ENCODE peak calls at places on chromosomes 4 and X, in nine cellular contexts. One of them, this sample, is unnamed.

GRCh38 chr4:22356996-22357596 is 158.8 kb downstream of the ADGRA3 start:
- DNase-seq in brain microvascular endothelial cell: peak; percentile 9
- DNase-seq in hepatocyte: peak; percentile 30
- DNase-seq in IMR-90: peak; percentile 32
- DNase-seq in tibial artery: no peak
- DNase-seq in lower leg skin: no peak
- DNase-seq in ovary: no peak
- DNase-seq in astrocyte of the spinal cord: peak; percentile 37
- DNase-seq in fibroblast of mammary gland: peak; percentile 61
- DNase-seq in this sample: peak; percentile 28

GRCh38 chr4:101304916-101305315 is 42.4 kb downstream of the PPP3CA start:
- DNase-seq in brain microvascular endothelial cell: peak; percentile 66
- DNase-seq in hepatocyte: no peak
- DNase-seq in IMR-90: peak; percentile 63
- DNase-seq in tibial artery: no peak
- DNase-seq in lower leg skin: no peak
- DNase-seq in ovary: no peak
- DNase-seq in astrocyte of the spinal cord: peak; percentile 71
- DNase-seq in fibroblast of mammary gland: no peak
- DNase-seq in this sample: no peak

GRCh38 chrX:139332441-139332840 is 198.1 kb upstream of the F9 start:
- DNase-seq in brain microvascular endothelial cell: no peak
- DNase-seq in hepatocyte: no peak
- DNase-seq in IMR-90: no peak
- DNase-seq in tibial artery: no peak
- DNase-seq in lower leg skin: no peak
- DNase-seq in ovary: no peak
- DNase-seq in astrocyte of the spinal cord: no peak
- DNase-seq in fibroblast of mammary gland: no peak
- DNase-seq in this sample: peak; percentile 13

GRCh38 chrX:150361070-150361776 is 1.9 kb upstream of the MAMLD1 start:
- DNase-seq in brain microvascular endothelial cell: no peak
- DNase-seq in hepatocyte: peak; percentile 40
- DNase-seq in IMR-90: peak; percentile 26
- DNase-seq in tibial artery: no peak
- DNase-seq in lower leg skin: no peak
- DNase-seq in ovary: peak; percentile 41
- DNase-seq in astrocyte of the spinal cord: no peak
- DNase-seq in fibroblast of mammary gland: no peak
- DNase-seq in this sample: peak; percentile 14

GRCh38 chr4:153589703-153590595 is 94.1 kb upstream of the TLR2 start:
- DNase-seq in brain microvascular endothelial cell: no peak
- DNase-seq in hepatocyte: no peak
- DNase-seq in IMR-90: no peak
- DNase-seq in tibial artery: no peak
- DNase-seq in lower leg skin: no peak
- DNase-seq in ovary: no peak
- DNase-seq in astrocyte of the spinal cord: no peak
- DNase-seq in fibroblast of mammary gland: no peak
- DNase-seq in this sample: no peak

GRCh38 chr4:103171006-103171405 is 27.1 kb downstream of the CENPE start:
- DNase-seq in brain microvascular endothelial cell: no peak
- DNase-seq in hepatocyte: no peak
- DNase-seq in IMR-90: no peak
- DNase-seq in tibial artery: no peak
- DNase-seq in lower leg skin: no peak
- DNase-seq in ovary: no peak
- DNase-seq in astrocyte of the spinal cord: no peak
- DNase-seq in fibroblast of mammary gland: no peak
- DNase-seq in this sample: no peak

GRCh38 chrX:130260316-130260715 is 8.4 kb downstream of the ZNF280C start:
- DNase-seq in brain microvascular endothelial cell: no peak
- DNase-seq in hepatocyte: no peak
- DNase-seq in IMR-90: peak; percentile 58
- DNase-seq in tibial artery: no peak
- DNase-seq in lower leg skin: no peak
- DNase-seq in ovary: no peak
- DNase-seq in astrocyte of the spinal cord: no peak
- DNase-seq in fibroblast of mammary gland: peak; percentile 79
- DNase-seq in this sample: no peak

GRCh38 chr4:105989411-105990242 is 94.4 kb downstream of the NPNT start:
- DNase-seq in brain microvascular endothelial cell: no peak
- DNase-seq in hepatocyte: no peak
- DNase-seq in IMR-90: no peak
- DNase-seq in tibial artery: no peak
- DNase-seq in lower leg skin: no peak
- DNase-seq in ovary: no peak
- DNase-seq in astrocyte of the spinal cord: no peak
- DNase-seq in fibroblast of mammary gland: no peak
- DNase-seq in this sample: no peak

GRCh38 chrX:52368368-52369055 is at the start of gene XAGE2:
- DNase-seq in brain microvascular endothelial cell: no peak
- DNase-seq in hepatocyte: no peak
- DNase-seq in IMR-90: no peak
- DNase-seq in tibial artery: no peak
- DNase-seq in lower leg skin: no peak
- DNase-seq in ovary: no peak
- DNase-seq in astrocyte of the spinal cord: no peak
- DNase-seq in fibroblast of mammary gland: no peak
- DNase-seq in this sample: no peak

GRCh38 chrX:52359614-52360232 is 9.1 kb upstream of the XAGE2 start:
- DNase-seq in brain microvascular endothelial cell: no peak
- DNase-seq in hepatocyte: peak; percentile 15
- DNase-seq in IMR-90: no peak
- DNase-seq in tibial artery: peak; percentile 20
- DNase-seq in lower leg skin: no peak
- DNase-seq in ovary: no peak
- DNase-seq in astrocyte of the spinal cord: no peak
- DNase-seq in fibroblast of mammary gland: peak; percentile 65
- DNase-seq in this sample: peak; percentile 49

DNA sequence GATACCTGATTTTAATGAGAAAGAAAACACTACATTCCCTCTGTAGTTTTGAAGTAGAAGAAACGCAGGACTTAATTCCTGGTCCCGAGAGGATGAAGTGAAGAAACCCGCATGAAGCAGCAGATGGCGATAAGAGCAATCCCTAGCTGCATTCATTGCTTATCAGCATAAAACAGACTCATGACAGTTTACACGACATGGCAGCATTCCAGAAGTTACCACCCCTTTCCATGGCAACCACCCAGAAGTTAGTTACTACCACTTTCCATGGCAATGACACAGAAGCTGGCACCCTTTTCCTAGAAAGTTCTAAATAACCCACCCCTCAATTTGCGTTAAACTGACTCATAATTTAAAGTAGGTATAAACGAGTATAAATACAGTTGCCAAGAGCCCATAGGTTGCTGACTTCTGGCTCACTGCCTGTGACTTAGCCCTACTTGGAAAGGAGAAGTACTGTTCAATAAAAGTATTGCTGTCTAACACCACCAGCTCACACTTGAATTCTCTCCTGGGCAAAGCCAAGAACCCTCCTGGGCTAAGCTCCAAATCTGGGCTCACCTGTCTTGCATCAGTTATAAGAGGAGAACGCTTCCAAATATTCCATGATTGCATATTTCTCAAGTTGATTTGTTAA is 5.5 kb upstream of the XAGE2 start:
- DNase-seq in brain microvascular endothelial cell: peak; percentile 12
- DNase-seq in hepatocyte: peak; percentile 31
- DNase-seq in IMR-90: peak; percentile 5
- DNase-seq in tibial artery: no peak
- DNase-seq in lower leg skin: no peak
- DNase-seq in ovary: no peak
- DNase-seq in astrocyte of the spinal cord: no peak
- DNase-seq in fibroblast of mammary gland: peak; percentile 14
- DNase-seq in this sample: no peak
- TF ChIP-seq CTCF in brain microvascular endothelial cell: peak; percentile 36
- TF ChIP-seq CTCF in hepatocyte: peak; percentile 26
- TF ChIP-seq CTCF in IMR-90: no peak
- TF ChIP-seq CTCF in tibial artery: no peak
- TF ChIP-seq CTCF in lower leg skin: no peak
- TF ChIP-seq CTCF in ovary: no peak
- TF ChIP-seq CTCF in astrocyte of the spinal cord: no peak
- TF ChIP-seq CTCF in fibroblast of mammary gland: peak; percentile 11
- TF ChIP-seq CTCF in this sample: no peak

DNA sequence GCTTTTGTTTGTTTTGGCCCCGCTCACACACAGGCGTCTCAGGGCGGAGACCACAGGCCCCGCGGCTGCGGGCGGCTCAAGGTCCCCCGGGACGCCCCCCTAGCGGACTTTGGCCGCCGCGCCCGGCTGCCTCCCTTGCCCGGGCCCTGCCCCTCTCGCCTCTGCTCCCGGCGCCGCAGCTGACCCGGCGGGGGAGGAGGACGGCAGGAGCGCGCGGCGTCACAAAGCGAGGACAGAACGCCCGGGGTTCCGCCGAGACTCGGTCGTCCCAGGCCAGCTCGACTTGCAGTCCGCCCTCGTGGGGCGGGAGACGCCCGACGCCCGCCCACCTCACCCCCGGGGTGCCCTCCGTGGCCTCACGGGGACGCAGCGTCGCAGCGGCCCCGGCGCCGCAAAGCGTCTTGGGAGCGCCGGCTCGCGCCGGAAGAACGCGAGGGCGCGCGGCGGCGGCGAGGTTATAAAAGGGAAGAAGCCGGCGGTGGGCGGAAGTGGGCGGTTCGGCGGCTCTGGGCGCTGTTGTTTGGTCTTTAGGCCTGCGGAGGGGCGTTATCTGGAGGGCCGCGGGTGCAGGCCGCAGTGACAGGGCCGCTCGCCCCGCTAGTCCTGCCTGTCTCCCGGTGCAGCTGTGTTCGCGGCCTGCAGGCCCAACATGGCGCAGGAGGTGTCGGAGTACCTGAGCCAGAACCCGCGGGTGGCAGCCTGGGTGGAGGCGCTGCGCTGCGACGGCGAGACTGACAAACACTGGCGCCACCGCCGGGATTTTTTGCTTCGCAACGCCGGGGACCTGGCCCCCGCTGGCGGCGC is at the start of gene CDKN2AIP:
- DNase-seq in brain microvascular endothelial cell: peak; percentile 83
- DNase-seq in hepatocyte: peak; percentile 96
- DNase-seq in IMR-90: peak; percentile 90
- DNase-seq in tibial artery: peak; percentile 91
- DNase-seq in lower leg skin: peak; percentile 98
- DNase-seq in ovary: peak; percentile 93
- DNase-seq in astrocyte of the spinal cord: peak; percentile 98
- DNase-seq in fibroblast of mammary gland: peak; percentile 90
- DNase-seq in this sample: peak; percentile 94
- TF ChIP-seq CTCF in brain microvascular endothelial cell: peak; percentile 7
- TF ChIP-seq CTCF in hepatocyte: no peak
- TF ChIP-seq CTCF in IMR-90: no peak
- TF ChIP-seq CTCF in tibial artery: peak; percentile 8
- TF ChIP-seq CTCF in lower leg skin: no peak
- TF ChIP-seq CTCF in ovary: no peak
- TF ChIP-seq CTCF in astrocyte of the spinal cord: peak; percentile 6
- TF ChIP-seq CTCF in fibroblast of mammary gland: no peak
- TF ChIP-seq CTCF in this sample: no peak

GRCh38 chr4:70931359-70931758 is 29.2 kb downstream of the MOB1B start:
- DNase-seq in brain microvascular endothelial cell: no peak
- DNase-seq in hepatocyte: no peak
- DNase-seq in IMR-90: no peak
- DNase-seq in tibial artery: no peak
- DNase-seq in lower leg skin: no peak
- DNase-seq in ovary: no peak
- DNase-seq in astrocyte of the spinal cord: no peak
- DNase-seq in fibroblast of mammary gland: no peak
- DNase-seq in this sample: no peak

GRCh38 chr4:70925899-70926635 is 23.9 kb downstream of the MOB1B start:
- DNase-seq in brain microvascular endothelial cell: no peak
- DNase-seq in hepatocyte: no peak
- DNase-seq in IMR-90: no peak
- DNase-seq in tibial artery: no peak
- DNase-seq in lower leg skin: no peak
- DNase-seq in ovary: no peak
- DNase-seq in astrocyte of the spinal cord: no peak
- DNase-seq in fibroblast of mammary gland: no peak
- DNase-seq in this sample: no peak

GRCh38 chr4:70932984-70933383 is 30.8 kb downstream of the MOB1B start:
- DNase-seq in brain microvascular endothelial cell: no peak
- DNase-seq in hepatocyte: no peak
- DNase-seq in IMR-90: no peak
- DNase-seq in tibial artery: no peak
- DNase-seq in lower leg skin: no peak
- DNase-seq in ovary: no peak
- DNase-seq in astrocyte of the spinal cord: no peak
- DNase-seq in fibroblast of mammary gland: no peak
- DNase-seq in this sample: no peak

GRCh38 chr4:70930530-70931256 is 28.5 kb downstream of the MOB1B start:
- DNase-seq in brain microvascular endothelial cell: no peak
- DNase-seq in hepatocyte: no peak
- DNase-seq in IMR-90: peak; percentile 19
- DNase-seq in tibial artery: no peak
- DNase-seq in lower leg skin: no peak
- DNase-seq in ovary: no peak
- DNase-seq in astrocyte of the spinal cord: no peak
- DNase-seq in fibroblast of mammary gland: no peak
- DNase-seq in this sample: no peak

DNA sequence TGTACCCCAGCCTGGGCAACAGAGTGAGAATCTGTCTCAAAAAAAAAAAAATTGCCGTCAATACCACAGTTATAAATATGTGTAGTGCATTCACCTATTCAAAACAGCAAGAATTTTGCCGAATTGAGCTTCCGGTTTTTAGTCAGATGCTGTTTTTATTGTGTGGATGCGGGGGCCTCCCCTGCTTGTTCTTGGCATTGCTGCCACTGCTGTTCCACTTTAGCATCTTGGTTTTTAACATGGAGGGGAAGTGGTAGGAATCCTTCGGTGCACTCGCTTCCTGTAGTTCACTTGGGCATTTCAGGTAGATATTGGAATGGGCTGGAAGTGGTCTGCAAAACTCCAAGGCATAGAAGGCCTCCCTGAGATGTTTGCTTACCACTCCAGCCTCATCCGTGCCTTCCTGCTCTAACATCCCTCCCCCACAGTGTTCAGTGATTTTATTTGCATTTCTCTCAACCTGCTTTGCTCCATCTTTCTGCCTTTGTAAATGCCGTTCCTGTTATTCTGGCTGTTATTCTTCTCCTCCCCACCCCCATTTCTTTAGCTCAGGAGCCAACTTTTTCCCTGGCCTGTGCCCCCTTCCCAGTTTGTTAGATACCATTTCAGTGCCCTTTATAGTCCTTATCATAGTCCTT is 25.5 kb downstream of the MOB1B start:
- DNase-seq in brain microvascular endothelial cell: no peak
- DNase-seq in hepatocyte: no peak
- DNase-seq in IMR-90: no peak
- DNase-seq in tibial artery: no peak
- DNase-seq in lower leg skin: no peak
- DNase-seq in ovary: no peak
- DNase-seq in astrocyte of the spinal cord: no peak
- DNase-seq in fibroblast of mammary gland: no peak
- DNase-seq in this sample: no peak
- TF ChIP-seq CTCF in brain microvascular endothelial cell: no peak
- TF ChIP-seq CTCF in hepatocyte: no peak
- TF ChIP-seq CTCF in IMR-90: no peak
- TF ChIP-seq CTCF in tibial artery: no peak
- TF ChIP-seq CTCF in lower leg skin: no peak
- TF ChIP-seq CTCF in ovary: no peak
- TF ChIP-seq CTCF in astrocyte of the spinal cord: no peak
- TF ChIP-seq CTCF in fibroblast of mammary gland: no peak
- TF ChIP-seq CTCF in this sample: no peak

DNA sequence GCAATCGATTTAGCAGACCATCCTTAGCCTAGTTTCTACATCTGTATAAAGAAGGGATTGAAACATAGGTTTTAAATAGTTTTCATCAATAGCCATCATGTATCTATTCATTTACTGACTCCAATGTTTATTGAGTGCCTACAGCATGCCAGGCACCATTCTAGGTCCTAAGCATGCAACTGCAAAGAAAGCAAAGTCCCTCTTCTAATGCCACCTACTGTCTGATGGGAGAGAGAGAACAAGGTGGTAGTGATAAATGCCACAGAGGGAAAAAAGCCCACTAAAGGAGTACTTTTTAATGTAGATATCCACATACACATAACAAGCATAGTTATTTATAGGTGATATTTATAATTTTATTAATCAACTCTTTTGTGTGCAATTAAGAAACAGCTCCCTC is 67.6 kb upstream of the PPARGC1A start:
- DNase-seq in brain microvascular endothelial cell: no peak
- DNase-seq in hepatocyte: no peak
- DNase-seq in IMR-90: no peak
- DNase-seq in tibial artery: no peak
- DNase-seq in lower leg skin: no peak
- DNase-seq in ovary: no peak
- DNase-seq in astrocyte of the spinal cord: no peak
- DNase-seq in fibroblast of mammary gland: no peak
- DNase-seq in this sample: no peak
- TF ChIP-seq CTCF in brain microvascular endothelial cell: no peak
- TF ChIP-seq CTCF in hepatocyte: no peak
- TF ChIP-seq CTCF in IMR-90: no peak
- TF ChIP-seq CTCF in tibial artery: no peak
- TF ChIP-seq CTCF in lower leg skin: no peak
- TF ChIP-seq CTCF in ovary: no peak
- TF ChIP-seq CTCF in astrocyte of the spinal cord: no peak
- TF ChIP-seq CTCF in fibroblast of mammary gland: no peak
- TF ChIP-seq CTCF in this sample: no peak